ENCODE peak calls at places on chromosomes 3 and 15, in six cellular contexts. P is PC-9, U is AG09319, B is ovary, V is A549, Y is mammary epithelial cell. G is an unnamed sample.

GRCh38 chr3:34056951-34057390 is 258.5 kb downstream of the PDCD6IP start:
- DNase-seq in B (no peak), U (no peak), V (peak), P (no peak), Y (no peak), G (no peak)

GRCh38 chr15:66838671-66839239 is 136.7 kb downstream of the SMAD6 start:
- DNase-seq in B (no peak), P (no peak), U (no peak), Y (no peak), V (peak), G (no peak)

GRCh38 chr3:190266265-190266914 is 55.9 kb downstream of the CLDN1 start:
- DNase-seq in B (no peak), Y (no peak), U (no peak), V (no peak), P (no peak), G (no peak)

GRCh38 chr15:71802770-71803169 is 7.6 kb upstream of the NR2E3 start:
- DNase-seq in P (no peak), Y (no peak), U (no peak), V (no peak), B (no peak), G (peak)

GRCh38 chr3:159788291-159788690 is 200.3 kb upstream of the IL12A start:
- DNase-seq in U (no peak), B (no peak), Y (no peak), P (no peak), V (no peak), G (no peak)

GRCh38 chr3:197549261-197549885 is 6.4 kb downstream of the BDH1 start:
- DNase-seq in Y (no peak), V (no peak), B (no peak), P (no peak), U (no peak), G (no peak)

GRCh38 chr3:183514048-183514447 is 41.5 kb downstream of the KLHL6 start:
- DNase-seq in B (no peak), U (no peak), Y (no peak), P (no peak), V (no peak), G (no peak)

GRCh38 chr15:69664572-69665326 is 212.1 kb downstream of the RPLP1 start:
- DNase-seq in B (no peak), U (no peak), V (peak), P (no peak), Y (no peak), G (no peak)

GRCh38 chr15:22949074-22949547 is 31.1 kb downstream of the CYFIP1 start:
- DNase-seq in Y (peak), B (peak), V (no peak), P (no peak), U (peak), G (no peak)

GRCh38 chr15:45268135-45268534 is 16.1 kb downstream of the SLC28A2 start:
- DNase-seq in U (no peak), B (no peak), Y (peak), P (peak), V (no peak), G (no peak)

GRCh38 chr3:45332493-45332892 is 55.9 kb upstream of the LARS2 start:
- DNase-seq in V (no peak), U (no peak), P (no peak), Y (no peak), B (no peak), G (no peak)

GRCh38 chr3:45332901-45333407 is 55.4 kb upstream of the LARS2 start:
- DNase-seq in V (no peak), U (no peak), P (no peak), B (no peak), Y (no peak), G (no peak)

GRCh38 chr3:45329779-45330305 is 58.5 kb upstream of the LARS2 start:
- DNase-seq in B (no peak), Y (no peak), V (no peak), U (no peak), P (no peak), G (no peak)

GRCh38 chr3:45333549-45333948 is 54.8 kb upstream of the LARS2 start:
- DNase-seq in P (no peak), U (no peak), B (no peak), V (no peak), Y (no peak), G (no peak)

GRCh38 chr3:45330500-45331295 is 57.7 kb upstream of the LARS2 start:
- DNase-seq in U (no peak), P (no peak), Y (peak), V (no peak), B (no peak), G (no peak)
- TF ChIP-seq CTCF in U (no peak), P (no peak), Y (peak), V (no peak), B (no peak), G (no peak)

GRCh38 chr3:125683067-125683844 is 88.0 kb upstream of the OSBPL11 start:
- DNase-seq in Y (no peak), P (no peak), B (peak), U (no peak), V (no peak), G (no peak)

GRCh38 chr3:125679258-125679657 is 84.0 kb upstream of the OSBPL11 start:
- DNase-seq in P (no peak), V (no peak), B (no peak), Y (peak), U (no peak), G (no peak)

GRCh38 chr3:125681146-125681545 is 85.8 kb upstream of the OSBPL11 start:
- DNase-seq in Y (no peak), V (no peak), U (no peak), B (no peak), P (no peak), G (no peak)

GRCh38 chr3:125684199-125684598 is 88.9 kb upstream of the OSBPL11 start:
- DNase-seq in Y (no peak), U (no peak), V (no peak), B (peak), P (no peak), G (no peak)
- TF ChIP-seq CTCF in Y (peak), U (peak), V (no peak), B (no peak), P (peak), G (peak)

DNA sequence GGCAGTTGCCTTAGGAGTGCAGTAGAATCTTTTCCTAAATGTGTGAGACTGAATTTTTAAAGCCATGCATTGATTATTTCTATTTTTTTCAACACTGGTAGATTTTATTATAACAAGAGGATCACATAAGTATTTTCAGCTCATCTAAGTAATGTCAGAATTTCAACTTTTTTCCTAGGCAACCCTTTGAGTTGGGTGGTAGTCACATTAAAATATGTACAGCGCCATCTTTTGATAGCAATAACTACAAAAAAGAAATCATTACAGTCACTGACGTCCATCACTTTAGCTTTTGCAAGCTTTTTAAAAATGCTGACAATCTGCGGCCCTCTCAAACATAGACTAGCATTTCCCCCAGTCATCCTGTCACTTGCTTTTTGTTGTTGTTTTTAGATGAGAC is 384.2 kb upstream of the KCNMB2 start:
- DNase-seq in U (no peak), P (no peak), B (no peak), V (no peak), Y (no peak), G (no peak)
- TF ChIP-seq CTCF in U (no peak), P (no peak), B (no peak), V (no peak), Y (no peak), G (no peak)

DNA sequence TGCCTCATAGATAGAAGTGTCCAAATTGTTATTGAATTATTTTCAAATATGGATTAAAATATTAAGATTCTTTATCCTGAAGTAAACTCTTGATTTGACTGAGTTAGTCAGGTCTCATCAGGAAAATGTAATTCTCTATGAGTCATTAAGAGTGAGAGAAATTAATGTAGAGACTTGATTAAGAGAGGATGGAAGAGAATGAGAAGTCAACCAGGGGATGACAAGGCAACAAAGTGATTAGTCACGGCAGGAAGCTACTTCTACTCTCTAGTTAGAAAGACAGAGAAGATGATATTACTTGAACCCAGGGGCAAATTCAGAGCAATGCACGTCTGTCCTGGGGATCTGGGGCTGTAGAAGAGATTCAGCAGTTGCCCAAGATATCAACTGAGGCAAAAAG is 202.5 kb downstream of the LSAMP start:
- DNase-seq in P (no peak), Y (no peak), V (no peak), U (no peak), B (no peak), G (no peak)
- TF ChIP-seq CTCF in P (no peak), Y (no peak), V (no peak), U (no peak), B (no peak), G (no peak)

DNA sequence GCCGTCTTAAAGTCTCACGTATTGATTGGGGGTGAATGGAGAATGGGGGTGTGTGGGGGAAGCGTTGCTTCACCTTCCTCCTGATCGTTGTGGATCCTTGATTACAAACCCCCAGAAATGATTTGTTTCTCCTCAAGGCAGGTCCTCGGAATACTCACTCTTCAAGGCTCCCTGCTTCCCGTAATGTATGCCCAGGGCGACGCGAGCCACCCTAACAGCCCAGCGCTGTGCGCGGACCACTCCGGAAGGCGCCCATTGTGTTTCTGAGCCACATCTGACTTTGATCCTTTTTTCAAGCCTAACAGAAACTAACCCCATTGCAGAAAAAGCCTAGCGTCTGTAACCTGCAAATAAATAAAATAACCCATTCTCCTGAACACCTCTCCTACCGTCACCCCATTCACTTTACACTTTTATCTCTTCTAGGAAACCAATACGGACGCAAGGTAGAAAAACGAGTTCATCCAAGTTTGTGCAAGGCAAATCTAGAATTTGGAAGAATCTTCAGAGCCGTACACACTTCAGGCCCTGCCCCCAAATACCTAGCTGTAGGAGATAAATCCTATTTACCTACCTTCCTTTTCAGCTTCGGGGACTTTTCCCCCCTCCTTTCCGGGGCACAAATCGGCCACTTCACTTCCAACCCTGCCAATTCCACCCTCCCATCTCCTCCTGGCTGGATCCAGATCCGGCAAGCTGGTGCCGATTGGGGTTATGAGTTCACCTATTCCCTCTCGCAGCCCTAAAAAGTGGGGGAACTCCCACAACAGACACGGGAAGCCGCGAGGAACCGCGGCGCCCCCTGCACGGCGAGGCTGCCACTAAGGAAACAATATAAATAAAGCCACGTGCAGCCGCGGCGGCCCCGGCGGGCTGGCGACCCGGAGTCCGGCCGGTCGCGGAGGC is 1.1 kb downstream of the PRTG start:
- DNase-seq in B (peak), P (peak), Y (peak), V (peak), U (no peak), G (no peak)
- TF ChIP-seq CTCF in B (no peak), P (no peak), Y (no peak), V (no peak), U (no peak), G (no peak)

DNA sequence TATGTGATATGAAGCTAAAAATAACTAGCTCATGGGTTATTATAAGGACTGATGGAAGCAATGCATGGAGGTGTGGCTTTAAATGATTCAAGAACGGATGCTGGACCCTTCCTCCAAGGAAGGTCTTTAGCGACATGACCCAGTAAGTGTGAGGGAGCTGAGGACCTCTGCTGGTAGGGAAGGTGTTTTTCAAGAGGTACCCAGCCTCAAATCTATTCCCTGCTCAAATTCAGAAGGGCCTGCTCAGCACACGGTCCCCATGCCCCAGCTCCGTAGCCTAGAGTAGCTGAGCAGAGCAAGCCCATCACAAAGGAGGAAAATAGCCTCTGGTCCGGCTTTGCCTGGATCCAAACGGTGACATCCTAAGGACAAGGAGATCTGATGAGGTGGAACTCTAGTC is 266.2 kb upstream of the IGF1R start:
- DNase-seq in U (no peak), Y (no peak), P (no peak), B (no peak), V (no peak), G (no peak)
- TF ChIP-seq CTCF in U (no peak), Y (peak), P (no peak), B (no peak), V (no peak), G (no peak)

GRCh38 chr15:61155741-61156700 is 73.1 kb downstream of the RORA start:
- DNase-seq in V (no peak), B (peak), Y (peak), U (no peak), P (no peak), G (no peak)
- TF ChIP-seq CTCF in V (no peak), B (no peak), Y (peak), U (no peak), P (no peak), G (no peak)

DNA sequence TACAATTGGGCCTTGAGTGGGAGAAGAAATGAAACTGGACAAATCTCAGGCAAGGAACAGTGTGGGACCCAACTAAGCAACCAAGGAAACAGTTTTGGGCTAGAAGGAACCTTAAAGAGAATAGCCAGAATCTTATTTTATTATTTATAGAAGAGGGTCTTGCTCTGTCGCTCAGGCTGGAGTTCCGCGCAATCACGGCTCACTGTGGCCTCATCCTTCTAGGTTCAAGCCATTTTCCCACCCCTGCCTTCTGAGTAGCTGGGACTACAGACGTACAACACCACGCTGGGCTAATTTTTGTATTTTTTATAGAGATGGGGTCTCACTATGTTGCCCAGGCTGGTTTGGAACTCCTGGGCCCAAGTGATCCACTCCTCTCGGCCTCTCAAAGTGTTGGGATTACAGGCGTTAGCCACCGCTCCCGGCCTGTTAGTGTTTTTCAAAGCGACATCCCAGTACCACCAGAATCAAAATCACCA is 734 bp upstream of the WDR76 start:
- DNase-seq in U (no peak), P (no peak), B (no peak), Y (no peak), V (no peak), G (no peak)
- TF ChIP-seq CTCF in U (no peak), P (no peak), B (no peak), Y (no peak), V (no peak), G (no peak)

DNA sequence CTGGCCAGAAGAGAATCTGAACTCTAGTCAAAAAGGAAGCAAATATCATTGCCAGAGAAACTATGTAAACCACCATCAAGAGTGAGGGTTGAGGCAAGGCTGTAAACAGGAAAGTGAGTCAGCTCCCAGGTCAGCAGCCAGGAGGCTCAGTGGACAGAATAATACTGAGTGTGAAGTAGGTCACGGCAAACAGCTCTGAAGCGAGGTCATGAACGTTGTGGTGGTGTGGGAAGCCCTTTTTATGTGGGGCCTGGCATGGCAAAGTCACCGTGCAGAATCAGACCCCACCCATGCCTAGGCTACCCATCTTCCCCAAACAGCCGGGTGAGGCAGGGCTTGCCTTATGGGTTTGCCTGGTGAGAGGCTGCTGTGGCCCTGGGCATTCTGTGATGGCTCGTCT is 43.9 kb downstream of the THBS1 start:
- DNase-seq in B (peak), V (no peak), P (peak), Y (peak), U (peak), G (no peak)
- TF ChIP-seq CTCF in B (no peak), V (no peak), P (no peak), Y (peak), U (peak), G (no peak)

GRCh38 chr3:18730491-18730890 is 305.4 kb upstream of the SATB1 start:
- DNase-seq in Y (no peak), B (no peak), U (no peak), V (no peak), P (no peak), G (no peak)

GRCh38 chr3:18729671-18730070 is 304.5 kb upstream of the SATB1 start:
- DNase-seq in P (no peak), B (no peak), U (no peak), V (no peak), Y (no peak), G (no peak)

GRCh38 chr3:18724456-18724855 is 299.3 kb upstream of the SATB1 start:
- DNase-seq in U (no peak), B (no peak), Y (no peak), P (no peak), V (no peak), G (no peak)

GRCh38 chr3:18723426-18723825 is 298.3 kb upstream of the SATB1 start:
- DNase-seq in B (no peak), Y (no peak), V (no peak), P (no peak), U (no peak), G (no peak)

DNA sequence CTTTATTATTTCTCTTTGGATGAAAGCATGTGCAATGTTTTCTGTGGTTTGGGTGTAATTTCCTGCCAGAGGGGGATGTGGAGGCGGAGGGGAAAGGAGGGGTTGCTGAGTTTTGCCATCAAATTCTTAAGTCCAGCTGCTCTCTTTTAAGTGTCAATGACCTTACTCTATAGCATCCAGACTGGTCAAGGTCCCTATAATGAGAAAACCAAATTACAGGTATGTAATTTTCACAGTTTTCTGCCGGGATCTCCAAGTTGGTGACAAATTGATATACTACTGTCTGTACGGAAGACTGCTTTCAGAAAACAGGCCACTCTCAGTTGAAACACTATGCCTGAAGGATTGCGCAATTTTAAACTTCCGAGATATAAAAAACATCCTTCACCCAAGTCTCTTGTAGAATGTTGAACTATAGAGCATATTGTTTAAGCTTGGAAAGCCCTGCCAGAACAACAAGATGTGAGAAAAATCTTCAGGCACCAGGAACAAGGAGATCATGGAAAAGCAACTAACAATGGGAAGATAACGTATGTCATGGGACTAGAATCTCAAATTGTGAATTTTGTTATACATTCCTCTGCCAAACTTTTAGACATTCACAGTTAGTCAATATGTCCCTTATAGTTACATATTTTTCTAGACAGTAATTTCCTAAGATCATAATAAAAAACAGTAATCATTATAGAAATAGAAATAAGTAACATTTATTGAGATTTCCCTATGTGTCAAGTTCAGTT is 300.7 kb upstream of the SATB1 start:
- DNase-seq in Y (no peak), P (no peak), U (no peak), V (no peak), B (no peak), G (no peak)
- TF ChIP-seq CTCF in Y (no peak), P (no peak), U (no peak), V (no peak), B (no peak), G (no peak)